ENCODE peak calls at places on chromosomes 3 and 15, in five cellular contexts. B, C, F, R and G are unnamed samples.

GRCh38 chr3:24763421-24763820 is 268.8 kb upstream of the THRB start:
- DNase-seq in B (no peak), C (no peak), F (no peak), R (no peak), G (no peak)

GRCh38 chr3:193982258-193982659 is 153.7 kb upstream of the HES1 start:
- DNase-seq in B (peak), C (peak), F (no peak), R (no peak), G (no peak)

GRCh38 chr3:45367451-45367850 is 20.9 kb upstream of the LARS2 start:
- DNase-seq in B (no peak), C (no peak), F (peak), R (no peak), G (no peak)

GRCh38 chr3:120326784-120327183 is 22.4 kb downstream of the LRRC58 start:
- DNase-seq in B (no peak), C (no peak), F (no peak), R (no peak), G (no peak)

GRCh38 chr3:51099794-51100542 is 285.1 kb upstream of the MANF start:
- DNase-seq in B (no peak), C (peak), F (no peak), R (no peak), G (no peak)

GRCh38 chr3:134754768-134755559 is 40.1 kb upstream of the EPHB1 start:
- DNase-seq in B (no peak), C (peak), F (no peak), R (no peak), G (no peak)

GRCh38 chr3:194494951-194495374 is 8.2 kb upstream of the ATP13A3 start:
- DNase-seq in B (no peak), C (no peak), F (no peak), R (no peak), G (no peak)

GRCh38 chr15:69874321-69874720 is 223.4 kb downstream of the TLE3 start:
- DNase-seq in B (no peak), C (no peak), F (no peak), R (no peak), G (no peak)

GRCh38 chr15:89876736-89877135 is 17.1 kb downstream of the AP3S2 start:
- DNase-seq in B (no peak), C (no peak), F (no peak), R (no peak), G (no peak)

GRCh38 chr3:171874251-171874679 is 31.1 kb downstream of the TMEM212 start:
- DNase-seq in B (no peak), C (peak), F (peak), R (no peak), G (no peak)

GRCh38 chr3:172853911-172854648 is 103.6 kb downstream of the ECT2 start:
- DNase-seq in B (no peak), C (no peak), F (no peak), R (no peak), G (no peak)

GRCh38 chr15:35281515-35281914 is 196.4 kb upstream of the NANOGP8 start:
- DNase-seq in B (no peak), C (no peak), F (no peak), R (no peak), G (no peak)

GRCh38 chr3:85801955-85802354 is 843.2 kb downstream of the CADM2 start:
- DNase-seq in B (no peak), C (peak), F (no peak), R (no peak), G (no peak)

GRCh38 chr15:39801641-39802309 is 19.1 kb upstream of the FSIP1 start:
- DNase-seq in B (no peak), C (peak), F (no peak), R (no peak), G (no peak)

GRCh38 chr3:155308831-155309230 is 15.3 kb upstream of the STRIT1 start:
- DNase-seq in B (no peak), C (no peak), F (no peak), R (no peak), G (no peak)

GRCh38 chr3:4030567-4030966 is 231.3 kb downstream of the LRRN1 start:
- DNase-seq in B (no peak), C (no peak), F (no peak), R (no peak), G (no peak)

GRCh38 chr3:139292933-139293664 is 50.7 kb upstream of the MRPS22 start:
- DNase-seq in B (no peak), C (no peak), F (no peak), R (no peak), G (no peak)

GRCh38 chr15:51267047-51267713 is 71.2 kb downstream of the CYP19A1 start:
- DNase-seq in B (no peak), C (no peak), F (no peak), R (peak), G (no peak)

GRCh38 chr3:107524214-107525100 is 1.7 kb downstream of the BBX start:
- DNase-seq in B (peak), C (peak), F (no peak), R (peak), G (peak)